ENCODE peak calls at places on chromosomes 7 and 10, in nine cellular contexts. F is transverse colon; P is spleen; B is adrenal gland; L is IMR-90; X is lower lobe of right lung; I is pancreas; O is heart left ventricle; N is effector memory CD4-positive, alpha-beta T cell. Z is an unnamed sample. For H3K4me1, the result is how much of the 10 kb centered on the place peaks cover.

GRCh38 chr10:1650542-1651279 is 86.6 kb downstream of the ADARB2 start:
- DNase-seq in X (no peak), N (no peak), I (no peak), O (no peak), B (no peak), F (no peak), L (no peak), P (no peak), Z (no peak)

GRCh38 chr10:78552261-78552811 is 516.4 kb upstream of the ZMIZ1 start:
- DNase-seq in B (no peak), I (no peak), X (no peak), L (peak), N (no peak), F (peak), P (no peak), O (peak), Z (no peak)

GRCh38 chr7:131555565-131556054 is 818 bp downstream of the PODXL start:
- DNase-seq in L (no peak), F (no peak), I (no peak), B (no peak), O (no peak), N (no peak), P (peak), X (no peak), Z (peak)

GRCh38 chr10:103605359-103606156 is 112.1 kb downstream of the NEURL1 start:
- DNase-seq in O (peak), X (peak), F (peak), B (peak), P (no peak), L (peak), N (peak), I (no peak), Z (peak)

GRCh38 chr10:45557275-45557905 is 115.2 kb downstream of the ZFAND4 start:
- DNase-seq in L (no peak), B (no peak), F (no peak), P (no peak), N (no peak), I (no peak), O (no peak), X (no peak), Z (no peak)

GRCh38 chr10:14556285-14556956 is 218.3 kb downstream of the FAM107B start:
- DNase-seq in F (peak), N (peak), P (peak), I (no peak), X (peak), B (no peak), L (peak), O (no peak), Z (peak)

GRCh38 chr7:92135100-92135429 is 788 bp upstream of the CYP51A1 start:
- DNase-seq in F (peak), B (peak), N (no peak), P (no peak), X (no peak), I (no peak), O (no peak), L (no peak), Z (no peak)

GRCh38 chr10:131274133-131274880 is 37.2 kb downstream of the TCERG1L start:
- DNase-seq in P (peak), I (no peak), F (no peak), B (no peak), X (no peak), O (no peak), N (no peak), L (no peak), Z (no peak)

GRCh38 chr7:6250364-6250833 is 22.0 kb downstream of the CYTH3 start:
- DNase-seq in I (no peak), L (no peak), F (no peak), N (no peak), O (no peak), B (no peak), X (no peak), P (no peak), Z (no peak)
- H3K4me1 ChIP-seq in I (under half), L (under half), F (under half), N (under half), O (half or more), B (under half), X (under half), P (under half), Z (under half)

DNA sequence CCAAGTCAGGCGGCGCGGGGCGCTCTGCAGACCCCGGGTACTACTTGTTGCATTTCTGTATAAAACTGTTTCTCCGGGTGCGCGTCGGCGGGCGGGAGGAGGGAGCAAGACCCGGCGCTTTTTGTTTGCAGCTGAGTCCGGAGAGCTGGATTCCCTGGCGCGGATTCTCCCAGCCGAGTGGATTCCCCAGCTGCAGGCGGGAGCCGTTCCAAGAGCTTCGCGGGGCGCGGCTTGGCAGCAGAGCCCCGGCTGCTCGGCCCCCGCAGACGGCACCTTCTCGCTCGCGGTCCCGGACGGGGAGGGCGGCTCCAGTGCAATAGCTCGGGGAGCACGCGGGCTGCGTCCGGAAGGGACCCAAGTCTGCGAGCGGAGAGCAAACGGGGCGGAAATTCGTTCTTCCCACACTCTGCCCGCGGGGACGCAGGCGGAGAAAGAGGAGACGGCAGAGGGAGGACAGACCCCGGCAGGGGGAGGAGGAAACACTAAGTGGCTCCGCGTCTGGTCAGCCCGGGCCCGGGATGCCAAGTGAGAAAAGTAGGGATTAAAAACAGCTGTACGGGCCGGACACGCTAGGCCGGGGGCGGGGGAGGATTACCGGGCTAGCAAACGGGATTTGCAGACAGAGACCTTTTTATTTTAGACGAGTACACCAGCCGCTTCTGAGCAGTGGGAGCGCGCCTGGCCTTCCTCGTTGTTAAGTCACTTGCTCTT is at the start of gene TRIL:
- DNase-seq in I (peak), P (peak), L (peak), B (peak), O (peak), F (peak), N (no peak), X (peak), Z (no peak)
- H3K4me3 ChIP-seq in I (peak), P (peak), L (peak), B (no peak), O (peak), F (peak), N (no peak), X (peak), Z (no peak)

DNA sequence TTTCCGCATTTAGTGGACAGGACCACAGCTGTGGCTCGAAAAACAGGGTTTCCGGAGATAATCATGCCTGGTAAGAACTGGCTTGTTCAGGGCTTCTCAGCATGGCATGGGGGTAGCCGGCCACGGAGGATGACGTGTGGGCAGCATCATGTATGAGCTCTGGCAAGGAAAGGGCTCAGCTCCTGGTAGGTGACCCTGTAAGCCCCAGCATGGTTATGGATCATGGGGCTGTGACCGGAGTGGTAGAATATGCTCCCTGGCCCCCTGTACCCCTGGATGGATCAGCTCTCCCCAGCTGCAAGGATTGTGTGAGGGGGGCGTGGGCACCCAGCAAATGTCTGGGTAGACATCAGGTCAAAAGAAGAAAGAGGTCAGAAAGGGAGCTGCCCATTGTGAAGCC is 113.5 kb downstream of the DOCK1 start:
- DNase-seq in I (no peak), X (no peak), P (no peak), O (no peak), F (no peak), B (no peak), L (no peak), N (no peak), Z (no peak)
- H3K4me1 ChIP-seq in I (under half), X (under half), P (under half), O (under half), F (under half), B (under half), L (under half), N (under half), Z (under half)

GRCh38 chr10:48902096-48902495 is 37.5 kb downstream of the LRRC18 start:
- DNase-seq in O (no peak), I (no peak), P (no peak), L (no peak), B (no peak), X (no peak), N (no peak), F (no peak), Z (no peak)

GRCh38 chr10:48901152-48901705 is 38.4 kb downstream of the LRRC18 start:
- DNase-seq in N (no peak), P (no peak), F (no peak), O (no peak), L (no peak), X (no peak), I (no peak), B (no peak), Z (no peak)

GRCh38 chr10:48900296-48900695 is 39.3 kb downstream of the LRRC18 start:
- DNase-seq in N (no peak), F (no peak), O (peak), I (no peak), L (no peak), P (no peak), B (no peak), X (no peak), Z (no peak)

GRCh38 chr10:48898426-48898825 is 41.2 kb downstream of the LRRC18 start:
- DNase-seq in P (no peak), L (no peak), X (no peak), N (no peak), I (no peak), B (no peak), F (no peak), O (no peak), Z (no peak)

DNA sequence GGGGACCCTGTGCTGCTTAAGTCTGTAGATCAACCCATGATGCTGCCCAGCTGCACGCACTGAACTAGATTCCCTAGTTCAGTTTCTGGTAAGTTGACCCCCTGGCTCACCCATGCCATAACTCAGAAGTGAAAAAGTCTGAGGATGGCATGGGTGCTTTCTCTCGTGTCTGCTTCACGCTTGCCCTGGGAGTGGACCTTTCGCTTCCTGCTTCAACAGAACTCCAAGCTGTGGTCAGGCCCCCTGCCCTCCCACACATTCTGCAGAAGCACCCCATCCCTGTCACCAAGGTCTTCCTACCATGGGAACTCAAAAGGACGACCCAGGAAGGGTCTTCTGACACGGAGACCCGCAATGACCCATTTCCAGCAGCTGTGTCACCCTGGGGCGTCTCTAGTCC is 39.9 kb downstream of the LRRC18 start:
- DNase-seq in N (no peak), B (no peak), O (no peak), P (no peak), L (no peak), X (no peak), F (no peak), I (no peak), Z (no peak)
- H3K4me3 ChIP-seq in N (no peak), B (no peak), O (no peak), P (no peak), L (no peak), X (no peak), F (no peak), I (no peak), Z (no peak)

DNA sequence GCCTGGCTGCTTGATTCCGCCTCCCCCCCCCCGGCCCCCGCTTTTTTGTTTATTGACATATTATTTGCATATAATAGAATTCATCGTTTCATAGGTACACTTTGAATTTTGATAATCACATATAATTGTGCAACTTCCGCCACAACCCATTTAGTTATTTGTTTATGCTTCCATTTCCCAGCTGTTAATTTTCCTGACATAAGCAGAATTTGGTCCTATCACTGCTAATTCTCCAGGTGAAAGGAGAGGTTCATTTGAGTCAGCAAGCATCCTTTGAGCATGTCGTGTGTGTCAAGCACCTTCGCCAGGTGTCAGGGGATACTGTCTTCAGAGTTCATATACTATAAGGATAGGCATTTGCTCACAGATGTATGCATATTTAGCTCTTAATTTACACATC is 102.2 kb downstream of the CELF2 start:
- DNase-seq in L (no peak), B (no peak), O (no peak), F (no peak), N (no peak), X (no peak), I (no peak), P (no peak), Z (no peak)
- H3K4me1 ChIP-seq in L (under half), B (under half), O (under half), F (under half), N (under half), X (under half), I (under half), P (under half), Z (under half)

Z was measured in CD4-positive, alpha-beta memory T cell.